ENCODE peak calls at places on chromosomes 13 and 19, in ten cellular contexts. A is left colon, Y is brain microvascular endothelial cell, R is GM04504, K is GM10248, Q is NCI-H1105, D is posterior cingulate gyrus, C is left ventricle myocardium inferior, M is neural progenitor cell, X is testis. B is an unnamed sample.

GRCh38 chr13:102799544-102800144 is 725 bp downstream of the BIVM start:
- DNase-seq in A (peak), Y (peak), R (no peak), K (peak), Q (no peak), D (peak), C (no peak), M (peak), X (peak), B (no peak)

GRCh38 chr13:63094069-63094468 is 1678.4 kb upstream of the PCDH20 start:
- DNase-seq in A (no peak), Y (no peak), R (no peak), K (no peak), Q (no peak), D (no peak), C (no peak), M (no peak), X (no peak), B (no peak)

GRCh38 chr19:12773571-12773970 is 1.8 kb downstream of the HOOK2 start:
- DNase-seq in A (no peak), Y (no peak), R (no peak), K (no peak), Q (no peak), D (no peak), C (peak), M (no peak), X (no peak), B (peak)

GRCh38 chr13:34678154-34678553 is 263.9 kb upstream of the NBEA start:
- DNase-seq in A (no peak), Y (peak), R (no peak), K (no peak), Q (no peak), D (no peak), C (no peak), M (no peak), X (no peak), B (no peak)

GRCh38 chr19:34578751-34579150 is 97.2 kb downstream of the WTIP start:
- DNase-seq in A (no peak), Y (no peak), R (no peak), K (no peak), Q (no peak), D (no peak), C (no peak), M (no peak), X (no peak), B (no peak)

GRCh38 chr13:77323858-77324257 is 3.0 kb downstream of the MYCBP2 start:
- DNase-seq in A (no peak), Y (no peak), R (no peak), K (no peak), Q (no peak), D (no peak), C (no peak), M (no peak), X (no peak), B (no peak)

GRCh38 chr19:38039966-38040365 is 133.0 kb downstream of the SIPA1L3 start:
- DNase-seq in A (no peak), Y (peak), R (peak), K (no peak), Q (no peak), D (no peak), C (no peak), M (no peak), X (no peak), B (no peak)

GRCh38 chr19:56253737-56254136 is 18.8 kb upstream of the EDDM13 start:
- DNase-seq in A (no peak), Y (peak), R (peak), K (peak), Q (peak), D (no peak), C (no peak), M (peak), X (no peak), B (no peak)

GRCh38 chr19:3608750-3609322 is 2.2 kb upstream of the TBXA2R start:
- DNase-seq in A (no peak), Y (peak), R (no peak), K (no peak), Q (no peak), D (no peak), C (peak), M (no peak), X (no peak), B (no peak)

GRCh38 chr19:1411255-1412191 is 4.1 kb downstream of the DAZAP1 start:
- DNase-seq in A (no peak), Y (peak), R (peak), K (no peak), Q (no peak), D (peak), C (peak), M (no peak), X (no peak), B (no peak)

GRCh38 chr13:46572758-46573384 is 19.9 kb downstream of the LRCH1 start:
- DNase-seq in A (no peak), Y (no peak), R (no peak), K (no peak), Q (no peak), D (no peak), C (no peak), M (no peak), X (no peak), B (no peak)

GRCh38 chr19:33755314-33756020 is 41.2 kb upstream of the KCTD15 start:
- DNase-seq in A (no peak), Y (no peak), R (no peak), K (no peak), Q (no peak), D (no peak), C (no peak), M (peak), X (no peak), B (peak)

GRCh38 chr19:38664503-38665211 is 17.2 kb downstream of the ACTN4 start:
- DNase-seq in A (no peak), Y (no peak), R (no peak), K (peak), Q (no peak), D (no peak), C (no peak), M (no peak), X (no peak), B (no peak)

GRCh38 chr13:98729526-98730057 is 22.9 kb downstream of the SLC15A1 start:
- DNase-seq in A (no peak), Y (no peak), R (no peak), K (no peak), Q (no peak), D (no peak), C (no peak), M (no peak), X (no peak), B (no peak)

GRCh38 chr13:36096411-36097184 is 34.6 kb downstream of the DCLK1 start:
- DNase-seq in A (no peak), Y (no peak), R (no peak), K (no peak), Q (no peak), D (no peak), C (no peak), M (no peak), X (no peak), B (no peak)

GRCh38 chr13:21749410-21749809 is 78.5 kb downstream of the FGF9 start:
- DNase-seq in A (no peak), Y (no peak), R (no peak), K (no peak), Q (no peak), D (no peak), C (no peak), M (no peak), X (no peak), B (no peak)

GRCh38 chr19:32224371-32225244 is 120.8 kb upstream of the ZNF507 start:
- DNase-seq in A (peak), Y (peak), R (peak), K (peak), Q (no peak), D (no peak), C (peak), M (peak), X (peak), B (peak)

GRCh38 chr19:41298327-41298964 is 11.5 kb upstream of the CCDC97 start:
- DNase-seq in A (peak), Y (peak), R (peak), K (no peak), Q (no peak), D (no peak), C (peak), M (no peak), X (peak), B (peak)

GRCh38 chr19:10800488-10800887 is 35.5 kb downstream of the TMED1 start:
- DNase-seq in A (no peak), Y (no peak), R (no peak), K (no peak), Q (no peak), D (peak), C (peak), M (no peak), X (peak), B (no peak)

GRCh38 chr13:74741732-74742131 is 607.5 kb upstream of the KLF12 start:
- DNase-seq in A (no peak), Y (no peak), R (no peak), K (no peak), Q (no peak), D (no peak), C (no peak), M (no peak), X (no peak), B (no peak)

GRCh38 chr19:15113245-15114152 is 6.3 kb downstream of the SYDE1 start:
- DNase-seq in A (no peak), Y (no peak), R (no peak), K (no peak), Q (no peak), D (no peak), C (no peak), M (no peak), X (peak), B (no peak)